ENCODE peak calls at places on chromosome 6, in five cellular contexts. I is effector CD8-positive, alpha-beta T cell; F is heart right ventricle; Q is upper lobe of right lung; J is RPMI8226. X is an unnamed sample.

GRCh38 chr6:62286470-62286843 is 432 bp upstream of the KHDRBS2 start:
- DNase-seq in F (no peak), I (no peak), J (no peak), Q (no peak), X (no peak)

GRCh38 chr6:138386897-138387296 is 9.2 kb downstream of the SMIM28 start:
- DNase-seq in J (no peak), I (no peak), F (no peak), Q (no peak), X (no peak)

GRCh38 chr6:41939091-41939847 is 2.3 kb downstream of the CCND3 start:
- DNase-seq in J (no peak), Q (peak; percentile 83), I (no peak), F (peak; percentile 33), X (peak; percentile 54)

GRCh38 chr6:26065952-26066380 is 21.3 kb upstream of the HFE start:
- DNase-seq in F (no peak), I (peak; percentile 16), J (peak; percentile 89), Q (peak; percentile 68), X (peak; percentile 44)

GRCh38 chr6:81981812-81982211 is 229.3 kb upstream of the TENT5A start:
- DNase-seq in Q (no peak), F (no peak), I (no peak), J (no peak), X (no peak)

GRCh38 chr6:45467853-45468252 is 90.1 kb upstream of the SUPT3H start:
- DNase-seq in F (no peak), I (no peak), J (no peak), Q (no peak), X (no peak)

GRCh38 chr6:32816746-32817204 is at the start of gene HLA-DOB:
- DNase-seq in F (no peak), I (no peak), Q (no peak), J (no peak), X (no peak)

GRCh38 chr6:47343631-47344421 is 34.1 kb upstream of the TNFRSF21 start:
- DNase-seq in J (no peak), Q (no peak), I (no peak), F (no peak), X (no peak)

GRCh38 chr6:35082046-35082732 is 59.0 kb downstream of the TCP11 start:
- DNase-seq in Q (peak; percentile 48), F (no peak), J (no peak), I (no peak), X (no peak)

GRCh38 chr6:160178271-160178670 is 56.7 kb downstream of the SLC22A1 start:
- DNase-seq in J (no peak), Q (no peak), I (no peak), F (no peak), X (no peak)

GRCh38 chr6:125474061-125474460 is 172.3 kb upstream of the HDDC2 start:
- DNase-seq in Q (no peak), J (no peak), I (no peak), F (no peak), X (no peak)

GRCh38 chr6:101765281-101765680 is 371.8 kb downstream of the GRIK2 start:
- DNase-seq in J (no peak), F (no peak), I (no peak), Q (no peak), X (no peak)

GRCh38 chr6:82143041-82143481 is 104.5 kb downstream of the IBTK start:
- DNase-seq in F (no peak), I (no peak), J (no peak), Q (no peak), X (peak; percentile 38)

GRCh38 chr6:71727632-71728294 is 158.6 kb upstream of the RIMS1 start:
- DNase-seq in J (peak; percentile 21), F (no peak), I (no peak), Q (no peak), X (no peak)